ENCODE peak calls at places on chromosomes 16 and 17, in six cellular contexts. One of them, this sample, is unnamed.

GRCh38 chr17:63707151-63707550 is 7.2 kb upstream of the LIMD2 start:
- DNase-seq in kidney tubule cell: no peak
- DNase-seq in T follicular helper cell: no peak
- DNase-seq in cardiac fibroblast: no peak
- DNase-seq in HEK293T: no peak
- DNase-seq in stimulated activated CD8-positive, alpha-beta memory T cell treated with anti-CD3 and anti-CD28 coated beads, Interleukin-15, amount 100 ng/mL, for 24 hours: no peak
- DNase-seq in this sample: no peak

GRCh38 chr17:68328676-68329075 is 37.4 kb downstream of the ARSG start:
- DNase-seq in T follicular helper cell: no peak
- DNase-seq in HEK293T: no peak
- DNase-seq in kidney tubule cell: peak
- DNase-seq in stimulated activated CD8-positive, alpha-beta memory T cell treated with anti-CD3 and anti-CD28 coated beads, Interleukin-15, amount 100 ng/mL, for 24 hours: no peak
- DNase-seq in cardiac fibroblast: no peak
- DNase-seq in this sample: no peak

GRCh38 chr17:41588126-41588810 is 1.6 kb upstream of the KRT14 start:
- DNase-seq in T follicular helper cell: no peak
- DNase-seq in stimulated activated CD8-positive, alpha-beta memory T cell treated with anti-CD3 and anti-CD28 coated beads, Interleukin-15, amount 100 ng/mL, for 24 hours: no peak
- DNase-seq in cardiac fibroblast: no peak
- DNase-seq in kidney tubule cell: no peak
- DNase-seq in HEK293T: no peak
- DNase-seq in this sample: no peak

GRCh38 chr16:57740423-57741071 is 5.0 kb downstream of the KATNB1 start:
- DNase-seq in stimulated activated CD8-positive, alpha-beta memory T cell treated with anti-CD3 and anti-CD28 coated beads, Interleukin-15, amount 100 ng/mL, for 24 hours: no peak
- DNase-seq in HEK293T: no peak
- DNase-seq in T follicular helper cell: no peak
- DNase-seq in cardiac fibroblast: no peak
- DNase-seq in kidney tubule cell: no peak
- DNase-seq in this sample: no peak

GRCh38 chr17:28726396-28726911 is 421 bp upstream of the TLCD1 start:
- DNase-seq in stimulated activated CD8-positive, alpha-beta memory T cell treated with anti-CD3 and anti-CD28 coated beads, Interleukin-15, amount 100 ng/mL, for 24 hours: no peak
- DNase-seq in kidney tubule cell: no peak
- DNase-seq in cardiac fibroblast: peak
- DNase-seq in HEK293T: no peak
- DNase-seq in T follicular helper cell: peak
- DNase-seq in this sample: peak

GRCh38 chr17:74172700-74173099 is 30.8 kb upstream of the RPL38 start:
- DNase-seq in cardiac fibroblast: no peak
- DNase-seq in HEK293T: no peak
- DNase-seq in stimulated activated CD8-positive, alpha-beta memory T cell treated with anti-CD3 and anti-CD28 coated beads, Interleukin-15, amount 100 ng/mL, for 24 hours: no peak
- DNase-seq in T follicular helper cell: no peak
- DNase-seq in kidney tubule cell: peak
- DNase-seq in this sample: no peak

GRCh38 chr16:68287276-68288251 is 23.2 kb downstream of the SLC7A6OS start:
- DNase-seq in stimulated activated CD8-positive, alpha-beta memory T cell treated with anti-CD3 and anti-CD28 coated beads, Interleukin-15, amount 100 ng/mL, for 24 hours: no peak
- DNase-seq in kidney tubule cell: peak
- DNase-seq in T follicular helper cell: no peak
- DNase-seq in HEK293T: no peak
- DNase-seq in cardiac fibroblast: peak
- DNase-seq in this sample: no peak

GRCh38 chr16:73032548-73033270 is 15.2 kb downstream of the ZFHX3 start:
- DNase-seq in kidney tubule cell: no peak
- DNase-seq in stimulated activated CD8-positive, alpha-beta memory T cell treated with anti-CD3 and anti-CD28 coated beads, Interleukin-15, amount 100 ng/mL, for 24 hours: no peak
- DNase-seq in T follicular helper cell: no peak
- DNase-seq in cardiac fibroblast: no peak
- DNase-seq in HEK293T: no peak
- DNase-seq in this sample: no peak

GRCh38 chr16:30651124-30652004 is 604 bp downstream of the PRR14 start:
- DNase-seq in kidney tubule cell: peak
- DNase-seq in cardiac fibroblast: peak
- DNase-seq in stimulated activated CD8-positive, alpha-beta memory T cell treated with anti-CD3 and anti-CD28 coated beads, Interleukin-15, amount 100 ng/mL, for 24 hours: peak
- DNase-seq in T follicular helper cell: peak
- DNase-seq in HEK293T: peak
- DNase-seq in this sample: peak

GRCh38 chr17:44079877-44080821 is 9.6 kb downstream of the G6PC3 start:
- DNase-seq in stimulated activated CD8-positive, alpha-beta memory T cell treated with anti-CD3 and anti-CD28 coated beads, Interleukin-15, amount 100 ng/mL, for 24 hours: no peak
- DNase-seq in kidney tubule cell: no peak
- DNase-seq in HEK293T: no peak
- DNase-seq in cardiac fibroblast: no peak
- DNase-seq in T follicular helper cell: no peak
- DNase-seq in this sample: no peak

GRCh38 chr17:53150101-53150698 is 672.5 kb upstream of the KIF2B start:
- DNase-seq in stimulated activated CD8-positive, alpha-beta memory T cell treated with anti-CD3 and anti-CD28 coated beads, Interleukin-15, amount 100 ng/mL, for 24 hours: no peak
- DNase-seq in HEK293T: no peak
- DNase-seq in cardiac fibroblast: peak
- DNase-seq in T follicular helper cell: no peak
- DNase-seq in kidney tubule cell: peak
- DNase-seq in this sample: no peak

GRCh38 chr17:1398900-1399299 is 1.1 kb downstream of the YWHAE start:
- DNase-seq in stimulated activated CD8-positive, alpha-beta memory T cell treated with anti-CD3 and anti-CD28 coated beads, Interleukin-15, amount 100 ng/mL, for 24 hours: no peak
- DNase-seq in kidney tubule cell: peak
- DNase-seq in cardiac fibroblast: peak
- DNase-seq in HEK293T: no peak
- DNase-seq in T follicular helper cell: no peak
- DNase-seq in this sample: no peak